ENCODE peak calls at places on chromosomes 1 and 21, in four cellular contexts. O is uterus, M is fibroblast of pulmonary artery, G is GM06990. K is an unnamed sample.

GRCh38 chr1:60066001-60066400 is 7.6 kb downstream of the C1orf87 start:
- DNase-seq in O (no peak), M (peak; percentile 20), G (no peak), K (no peak)

GRCh38 chr1:241115784-241116183 is 241.2 kb downstream of the RGS7 start:
- DNase-seq in O (no peak), M (no peak), G (no peak), K (no peak)

GRCh38 chr1:86499987-86500593 is 31.4 kb downstream of the CLCA1 start:
- DNase-seq in O (no peak), M (peak; percentile 45), G (no peak), K (no peak)

GRCh38 chr1:240190881-240191385 is 99.2 kb downstream of the FMN2 start:
- DNase-seq in O (peak; percentile 31), M (peak; percentile 88), G (no peak), K (no peak)

GRCh38 chr1:223183268-223183862 is 40.3 kb upstream of the TLR5 start:
- DNase-seq in O (no peak), M (no peak), G (no peak), K (no peak)

GRCh38 chr1:185853739-185854138 is 119.5 kb downstream of the HMCN1 start:
- DNase-seq in O (no peak), M (peak; percentile 78), G (no peak), K (no peak)

GRCh38 chr1:173043253-173043652 is 7.5 kb downstream of the TNFSF18 start:
- DNase-seq in O (no peak), M (peak; percentile 43), G (no peak), K (no peak)

GRCh38 chr1:150574260-150575071 is 4.9 kb downstream of the MCL1 start:
- DNase-seq in O (no peak), M (peak; percentile 64), G (no peak), K (no peak)

GRCh38 chr1:84347547-84348239 is 46.2 kb downstream of the SAMD13 start:
- DNase-seq in O (no peak), M (peak; percentile 45), G (no peak), K (no peak)

GRCh38 chr1:151838491-151839412 is 868 bp downstream of the C2CD4D start:
- DNase-seq in O (no peak), M (no peak), G (no peak), K (no peak)

GRCh38 chr1:89518116-89518780 is 6.4 kb upstream of the LRRC8B start:
- DNase-seq in O (no peak), M (peak; percentile 53), G (no peak), K (no peak)

GRCh38 chr1:38929476-38929875 is 12.2 kb downstream of the RHBDL2 start:
- DNase-seq in O (no peak), M (no peak), G (no peak), K (no peak)

GRCh38 chr1:31327381-31327780 is 30.5 kb downstream of the ZCCHC17 start:
- DNase-seq in O (no peak), M (peak; percentile 62), G (no peak), K (no peak)

GRCh38 chr1:169461390-169462001 is 24.2 kb downstream of the SLC19A2 start:
- DNase-seq in O (no peak), M (no peak), G (no peak), K (no peak)

GRCh38 chr1:206930210-206930798 is 8.6 kb upstream of the FCMR start:
- DNase-seq in O (no peak), M (no peak), G (peak; percentile 85), K (no peak)

GRCh38 chr1:218344814-218345672 is at the start of gene TGFB2:
- DNase-seq in O (peak; percentile 63), M (peak; percentile 92), G (no peak), K (no peak)

GRCh38 chr21:33684068-33684467 is 41.8 kb downstream of the ITSN1 start:
- DNase-seq in O (no peak), M (no peak), G (no peak), K (no peak)

GRCh38 chr1:183070923-183071618 is 47.9 kb downstream of the LAMC1 start:
- DNase-seq in O (no peak), M (peak; percentile 78), G (peak; percentile 74), K (no peak)

GRCh38 chr1:25619101-25619890 is 2.7 kb downstream of the MAN1C1 start:
- DNase-seq in O (peak; percentile 58), M (peak; percentile 28), G (peak; percentile 28), K (peak; percentile 75)

GRCh38 chr1:245198755-245199516 is 44.2 kb downstream of the KIF26B start:
- DNase-seq in O (no peak), M (no peak), G (no peak), K (no peak)

GRCh38 chr1:46996659-46997281 is 26.7 kb upstream of the CYP4X1 start:
- DNase-seq in O (no peak), M (no peak), G (no peak), K (no peak)

GRCh38 chr1:46991083-46991923 is 32.2 kb upstream of the CYP4X1 start:
- DNase-seq in O (no peak), M (no peak), G (no peak), K (no peak)
- TF ChIP-seq CTCF in O (no peak), M (no peak), G (no peak), K (no peak)

GRCh38 chr1:108201682-108202081 is 1.5 kb upstream of the SLC25A24 start:
- DNase-seq in O (no peak), M (no peak), G (no peak), K (no peak)

GRCh38 chr1:108199231-108199657 is 899 bp downstream of the SLC25A24 start:
- DNase-seq in O (no peak), M (peak; percentile 54), G (no peak), K (no peak)

GRCh38 chr1:108199781-108200626 is at the start of gene SLC25A24:
- DNase-seq in O (peak; percentile 73), M (peak; percentile 77), G (peak; percentile 68), K (peak; percentile 36)

GRCh38 chr1:108200627-108201106 is 524 bp upstream of the SLC25A24 start:
- DNase-seq in O (peak; percentile 22), M (peak; percentile 73), G (no peak), K (no peak)
- TF ChIP-seq CTCF in O (no peak), M (peak; percentile 17), G (no peak), K (no peak)

DNA sequence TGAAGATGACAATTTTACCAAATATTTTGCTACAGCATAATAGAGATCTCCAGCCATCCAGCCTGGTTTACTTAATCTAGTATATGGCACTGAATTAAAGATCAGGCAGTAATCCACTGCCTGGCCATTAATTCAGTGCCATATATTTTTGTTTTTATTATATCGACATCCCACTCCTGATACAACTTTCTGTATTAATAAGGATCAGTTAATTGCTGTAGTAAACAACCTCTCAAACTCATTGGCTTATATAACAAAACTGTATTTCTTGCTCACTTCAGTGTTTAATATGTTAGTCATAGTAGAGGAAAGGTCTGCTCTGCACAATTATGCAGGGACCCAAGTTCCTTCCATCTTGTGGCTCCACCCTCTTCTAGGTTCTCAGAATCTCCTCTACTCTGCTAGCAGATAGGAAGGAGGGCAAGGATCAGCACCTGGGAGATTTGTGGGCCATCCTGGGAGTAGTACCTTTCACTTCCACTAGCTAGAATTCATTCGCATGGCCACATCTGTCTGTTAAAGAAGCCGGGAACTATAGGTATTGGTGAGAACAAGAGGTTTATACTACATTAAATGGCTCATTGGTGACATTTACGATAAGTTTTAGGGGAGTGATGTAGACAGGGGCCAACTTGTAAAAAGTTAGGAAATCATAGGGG is 3.6 kb upstream of the ZDHHC18 start:
- DNase-seq in O (no peak), M (no peak), G (no peak), K (no peak)
- TF ChIP-seq CTCF in O (no peak), M (no peak), G (no peak), K (no peak)

DNA sequence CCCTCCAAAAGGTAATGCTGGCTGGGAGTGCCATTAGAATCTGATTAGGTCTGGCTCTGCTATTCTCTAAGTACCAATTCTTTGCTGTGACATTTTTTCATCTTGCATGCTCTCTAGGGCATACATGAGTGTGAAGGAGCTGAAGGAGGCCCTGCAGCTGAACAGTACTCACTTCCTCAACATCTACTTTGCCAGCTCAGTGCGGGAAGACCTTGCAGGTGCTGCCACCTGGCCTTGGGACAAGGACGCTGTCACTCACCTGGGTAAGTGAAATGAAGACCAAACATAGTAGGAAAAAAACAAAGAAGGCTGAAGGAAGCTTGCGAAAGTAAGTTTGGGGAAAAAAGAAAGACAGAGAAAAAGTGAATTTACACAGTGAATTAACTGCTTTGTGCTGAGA is 207.9 kb downstream of the PAPPA2 start:
- DNase-seq in O (no peak), M (no peak), G (no peak), K (no peak)
- TF ChIP-seq CTCF in O (no peak), M (no peak), G (no peak), K (no peak)

GRCh38 chr1:94555091-94555490 is 13.5 kb upstream of the F3 start:
- DNase-seq in O (no peak), M (no peak), G (no peak), K (no peak)

GRCh38 chr1:94554611-94555010 is 13.1 kb upstream of the F3 start:
- DNase-seq in O (no peak), M (no peak), G (no peak), K (no peak)

GRCh38 chr1:94562502-94563260 is 21.1 kb upstream of the F3 start:
- DNase-seq in O (no peak), M (no peak), G (no peak), K (no peak)

GRCh38 chr1:94559921-94560320 is 18.4 kb upstream of the F3 start:
- DNase-seq in O (no peak), M (no peak), G (no peak), K (no peak)

DNA sequence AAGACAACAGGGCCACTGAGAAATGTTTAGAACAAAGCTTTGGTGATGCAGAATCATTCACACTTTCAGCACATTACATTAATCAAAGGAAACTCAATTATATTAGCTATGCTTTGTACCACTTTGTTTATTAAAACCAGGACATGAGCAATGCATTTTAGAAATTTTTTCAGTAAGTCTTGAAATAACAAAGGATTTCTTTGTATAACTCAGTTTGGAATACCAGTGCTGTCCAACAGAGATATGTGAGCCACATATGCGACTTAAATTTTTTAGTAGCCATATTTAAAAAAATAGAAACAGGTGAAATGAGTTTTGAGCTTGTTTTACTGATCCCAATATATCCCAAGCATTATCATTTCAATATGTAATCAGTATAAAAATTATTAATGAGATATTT is 18.8 kb upstream of the F3 start:
- DNase-seq in O (no peak), M (no peak), G (no peak), K (no peak)
- TF ChIP-seq CTCF in O (no peak), M (no peak), G (no peak), K (no peak)

K was measured in mesothelial cell of epicardium.